ENCODE peak calls at places on chromosomes 2 and 18, in ten cellular contexts. One of them, this sample, is unnamed. For H3K4me1, the result is how much of the 10 kb centered on the place peaks cover.

GRCh38 chr2:42141687-42142475 is 27.3 kb upstream of the EML4 start:
- DNase-seq in right cardiac atrium: peak
- DNase-seq in left ventricle myocardium inferior: peak
- DNase-seq in endodermal cell: peak
- DNase-seq in GM23338: peak
- DNase-seq in CD4-positive, CD25-positive, alpha-beta regulatory T cell: no peak
- DNase-seq in H9: peak
- DNase-seq in psoas muscle: no peak
- DNase-seq in HepG2: peak
- DNase-seq in thoracic aorta: no peak
- DNase-seq in this sample: no peak

GRCh38 chr2:232389327-232389726 is 10.8 kb downstream of the ALPP start:
- DNase-seq in right cardiac atrium: no peak
- DNase-seq in left ventricle myocardium inferior: no peak
- DNase-seq in endodermal cell: no peak
- DNase-seq in GM23338: no peak
- DNase-seq in CD4-positive, CD25-positive, alpha-beta regulatory T cell: no peak
- DNase-seq in H9: no peak
- DNase-seq in psoas muscle: no peak
- DNase-seq in HepG2: no peak
- DNase-seq in thoracic aorta: no peak
- DNase-seq in this sample: no peak

GRCh38 chr18:59704146-59704545 is 6.9 kb upstream of the CCBE1 start:
- DNase-seq in right cardiac atrium: no peak
- DNase-seq in left ventricle myocardium inferior: no peak
- DNase-seq in endodermal cell: no peak
- DNase-seq in GM23338: no peak
- DNase-seq in CD4-positive, CD25-positive, alpha-beta regulatory T cell: no peak
- DNase-seq in H9: no peak
- DNase-seq in psoas muscle: no peak
- DNase-seq in HepG2: no peak
- DNase-seq in thoracic aorta: no peak
- DNase-seq in this sample: peak

GRCh38 chr2:212730994-212731393 is 192.4 kb upstream of the ERBB4 start:
- DNase-seq in right cardiac atrium: no peak
- DNase-seq in left ventricle myocardium inferior: no peak
- DNase-seq in endodermal cell: no peak
- DNase-seq in GM23338: no peak
- DNase-seq in CD4-positive, CD25-positive, alpha-beta regulatory T cell: no peak
- DNase-seq in H9: no peak
- DNase-seq in psoas muscle: no peak
- DNase-seq in HepG2: no peak
- DNase-seq in thoracic aorta: no peak
- DNase-seq in this sample: no peak

GRCh38 chr2:42376758-42377157 is 15.7 kb upstream of the COX7A2L start:
- DNase-seq in right cardiac atrium: no peak
- DNase-seq in left ventricle myocardium inferior: no peak
- DNase-seq in endodermal cell: no peak
- DNase-seq in GM23338: no peak
- DNase-seq in CD4-positive, CD25-positive, alpha-beta regulatory T cell: no peak
- DNase-seq in H9: no peak
- DNase-seq in psoas muscle: no peak
- DNase-seq in HepG2: no peak
- DNase-seq in thoracic aorta: no peak
- DNase-seq in this sample: no peak

GRCh38 chr2:149733936-149734685 is 146.5 kb upstream of the MMADHC start:
- DNase-seq in right cardiac atrium: no peak
- DNase-seq in left ventricle myocardium inferior: no peak
- DNase-seq in endodermal cell: no peak
- DNase-seq in GM23338: peak
- DNase-seq in CD4-positive, CD25-positive, alpha-beta regulatory T cell: no peak
- DNase-seq in H9: no peak
- DNase-seq in psoas muscle: no peak
- DNase-seq in HepG2: no peak
- DNase-seq in thoracic aorta: no peak
- DNase-seq in this sample: peak

GRCh38 chr2:66495788-66496640 is 61.1 kb downstream of the MEIS1 start:
- DNase-seq in right cardiac atrium: peak
- DNase-seq in left ventricle myocardium inferior: peak
- DNase-seq in endodermal cell: peak
- DNase-seq in GM23338: peak
- DNase-seq in CD4-positive, CD25-positive, alpha-beta regulatory T cell: no peak
- DNase-seq in H9: peak
- DNase-seq in psoas muscle: peak
- DNase-seq in HepG2: peak
- DNase-seq in thoracic aorta: peak
- DNase-seq in this sample: peak

GRCh38 chr2:230987137-230988020 is 8.5 kb upstream of the SPATA3 start:
- DNase-seq in right cardiac atrium: peak
- DNase-seq in left ventricle myocardium inferior: peak
- DNase-seq in endodermal cell: peak
- DNase-seq in GM23338: peak
- DNase-seq in CD4-positive, CD25-positive, alpha-beta regulatory T cell: peak
- DNase-seq in H9: peak
- DNase-seq in psoas muscle: peak
- DNase-seq in HepG2: peak
- DNase-seq in thoracic aorta: no peak
- DNase-seq in this sample: peak

GRCh38 chr2:235917506-235917905 is 250.7 kb downstream of the GBX2 start:
- DNase-seq in right cardiac atrium: no peak
- DNase-seq in left ventricle myocardium inferior: no peak
- DNase-seq in endodermal cell: peak
- DNase-seq in GM23338: no peak
- DNase-seq in CD4-positive, CD25-positive, alpha-beta regulatory T cell: no peak
- DNase-seq in H9: no peak
- DNase-seq in psoas muscle: no peak
- DNase-seq in HepG2: no peak
- DNase-seq in thoracic aorta: no peak
- DNase-seq in this sample: no peak

GRCh38 chr2:2686228-2686627 is 355.2 kb upstream of the MYT1L start:
- DNase-seq in right cardiac atrium: no peak
- DNase-seq in left ventricle myocardium inferior: no peak
- DNase-seq in endodermal cell: no peak
- DNase-seq in GM23338: no peak
- DNase-seq in CD4-positive, CD25-positive, alpha-beta regulatory T cell: no peak
- DNase-seq in H9: no peak
- DNase-seq in psoas muscle: no peak
- DNase-seq in HepG2: no peak
- DNase-seq in thoracic aorta: no peak
- DNase-seq in this sample: no peak

GRCh38 chr2:20434588-20435294 is 12.1 kb upstream of the RHOB start:
- DNase-seq in right cardiac atrium: no peak
- DNase-seq in left ventricle myocardium inferior: no peak
- DNase-seq in endodermal cell: no peak
- DNase-seq in GM23338: no peak
- DNase-seq in CD4-positive, CD25-positive, alpha-beta regulatory T cell: no peak
- DNase-seq in H9: no peak
- DNase-seq in psoas muscle: no peak
- DNase-seq in HepG2: no peak
- DNase-seq in thoracic aorta: no peak
- DNase-seq in this sample: no peak

GRCh38 chr2:218871345-218872302 is 9.0 kb upstream of the WNT10A start:
- DNase-seq in right cardiac atrium: no peak
- DNase-seq in left ventricle myocardium inferior: no peak
- DNase-seq in endodermal cell: peak
- DNase-seq in GM23338: no peak
- DNase-seq in CD4-positive, CD25-positive, alpha-beta regulatory T cell: peak
- DNase-seq in H9: no peak
- DNase-seq in psoas muscle: no peak
- DNase-seq in HepG2: no peak
- DNase-seq in thoracic aorta: no peak
- DNase-seq in this sample: no peak

GRCh38 chr2:167550448-167550847 is 662.2 kb downstream of the XIRP2 start:
- DNase-seq in right cardiac atrium: no peak
- DNase-seq in left ventricle myocardium inferior: no peak
- DNase-seq in endodermal cell: no peak
- DNase-seq in GM23338: peak
- DNase-seq in CD4-positive, CD25-positive, alpha-beta regulatory T cell: no peak
- DNase-seq in H9: no peak
- DNase-seq in psoas muscle: no peak
- DNase-seq in HepG2: peak
- DNase-seq in thoracic aorta: no peak
- DNase-seq in this sample: no peak

GRCh38 chr2:6971502-6971901 is 54.3 kb downstream of the RNF144A start:
- DNase-seq in right cardiac atrium: no peak
- DNase-seq in left ventricle myocardium inferior: no peak
- DNase-seq in endodermal cell: peak
- DNase-seq in GM23338: no peak
- DNase-seq in CD4-positive, CD25-positive, alpha-beta regulatory T cell: no peak
- DNase-seq in H9: no peak
- DNase-seq in psoas muscle: no peak
- DNase-seq in HepG2: no peak
- DNase-seq in thoracic aorta: no peak
- DNase-seq in this sample: no peak

GRCh38 chr18:59898609-59899297 is 1.0 kb upstream of the PMAIP1 start:
- DNase-seq in right cardiac atrium: no peak
- DNase-seq in left ventricle myocardium inferior: no peak
- DNase-seq in endodermal cell: peak
- DNase-seq in GM23338: no peak
- DNase-seq in CD4-positive, CD25-positive, alpha-beta regulatory T cell: no peak
- DNase-seq in H9: peak
- DNase-seq in psoas muscle: no peak
- DNase-seq in HepG2: no peak
- DNase-seq in thoracic aorta: no peak
- DNase-seq in this sample: no peak

GRCh38 chr2:219118504-219118903 is 42.1 kb downstream of the NHEJ1 start:
- DNase-seq in right cardiac atrium: peak
- DNase-seq in left ventricle myocardium inferior: peak
- DNase-seq in endodermal cell: no peak
- DNase-seq in GM23338: no peak
- DNase-seq in CD4-positive, CD25-positive, alpha-beta regulatory T cell: no peak
- DNase-seq in H9: no peak
- DNase-seq in psoas muscle: no peak
- DNase-seq in HepG2: no peak
- DNase-seq in thoracic aorta: no peak
- DNase-seq in this sample: no peak

GRCh38 chr18:70363861-70364260 is 75.0 kb downstream of the SOCS6 start:
- DNase-seq in right cardiac atrium: no peak
- DNase-seq in left ventricle myocardium inferior: no peak
- DNase-seq in endodermal cell: no peak
- DNase-seq in GM23338: no peak
- DNase-seq in CD4-positive, CD25-positive, alpha-beta regulatory T cell: no peak
- DNase-seq in H9: no peak
- DNase-seq in psoas muscle: no peak
- DNase-seq in HepG2: peak
- DNase-seq in thoracic aorta: no peak
- DNase-seq in this sample: peak

GRCh38 chr18:57759650-57760049 is 43.5 kb downstream of the ATP8B1 start:
- DNase-seq in right cardiac atrium: no peak
- DNase-seq in left ventricle myocardium inferior: no peak
- DNase-seq in endodermal cell: no peak
- DNase-seq in GM23338: no peak
- DNase-seq in CD4-positive, CD25-positive, alpha-beta regulatory T cell: no peak
- DNase-seq in H9: no peak
- DNase-seq in psoas muscle: no peak
- DNase-seq in HepG2: no peak
- DNase-seq in thoracic aorta: no peak
- DNase-seq in this sample: no peak

GRCh38 chr2:5748941-5749731 is 57.0 kb downstream of the SOX11 start:
- DNase-seq in right cardiac atrium: peak
- DNase-seq in left ventricle myocardium inferior: peak
- DNase-seq in endodermal cell: no peak
- DNase-seq in GM23338: no peak
- DNase-seq in CD4-positive, CD25-positive, alpha-beta regulatory T cell: no peak
- DNase-seq in H9: no peak
- DNase-seq in psoas muscle: no peak
- DNase-seq in HepG2: no peak
- DNase-seq in thoracic aorta: no peak
- DNase-seq in this sample: no peak
- H3K27ac ChIP-seq in right cardiac atrium: no peak
- H3K27ac ChIP-seq in left ventricle myocardium inferior: no peak
- H3K27ac ChIP-seq in endodermal cell: no peak
- H3K27ac ChIP-seq in GM23338: no peak
- H3K27ac ChIP-seq in CD4-positive, CD25-positive, alpha-beta regulatory T cell: no peak
- H3K27ac ChIP-seq in H9: no peak
- H3K27ac ChIP-seq in psoas muscle: no peak
- H3K27ac ChIP-seq in HepG2: no peak
- H3K27ac ChIP-seq in thoracic aorta: no peak
- H3K27ac ChIP-seq in this sample: no peak

DNA sequence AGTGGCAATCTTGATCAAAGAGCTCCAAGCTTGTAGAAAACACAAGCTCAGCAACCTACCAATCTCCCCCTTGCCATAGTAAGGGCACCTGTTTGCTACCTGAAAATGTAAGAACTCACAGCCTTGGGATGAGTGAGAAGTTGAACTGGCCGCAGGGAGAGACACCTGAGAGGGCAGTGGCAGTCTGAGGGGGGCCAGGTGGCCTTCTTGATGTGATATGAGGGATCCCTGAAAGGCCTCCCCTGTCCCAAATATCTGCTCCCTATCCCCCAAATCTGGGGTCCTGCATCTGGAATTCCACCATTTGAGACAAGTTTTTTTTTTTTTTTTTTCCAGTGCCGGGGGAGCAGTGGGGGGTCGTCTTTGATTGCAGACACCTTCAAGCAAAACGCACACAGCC is 230.2 kb upstream of the SMAD2 start:
- DNase-seq in right cardiac atrium: no peak
- DNase-seq in left ventricle myocardium inferior: no peak
- DNase-seq in endodermal cell: no peak
- DNase-seq in GM23338: no peak
- DNase-seq in CD4-positive, CD25-positive, alpha-beta regulatory T cell: no peak
- DNase-seq in H9: no peak
- DNase-seq in psoas muscle: no peak
- DNase-seq in HepG2: no peak
- DNase-seq in thoracic aorta: no peak
- DNase-seq in this sample: no peak
- H3K4me1 ChIP-seq in right cardiac atrium: under half
- H3K4me1 ChIP-seq in left ventricle myocardium inferior: under half
- H3K4me1 ChIP-seq in endodermal cell: under half
- H3K4me1 ChIP-seq in GM23338: under half
- H3K4me1 ChIP-seq in CD4-positive, CD25-positive, alpha-beta regulatory T cell: under half
- H3K4me1 ChIP-seq in H9: under half
- H3K4me1 ChIP-seq in psoas muscle: under half
- H3K4me1 ChIP-seq in HepG2: half or more
- H3K4me1 ChIP-seq in thoracic aorta: under half
- H3K4me1 ChIP-seq in this sample: under half

DNA sequence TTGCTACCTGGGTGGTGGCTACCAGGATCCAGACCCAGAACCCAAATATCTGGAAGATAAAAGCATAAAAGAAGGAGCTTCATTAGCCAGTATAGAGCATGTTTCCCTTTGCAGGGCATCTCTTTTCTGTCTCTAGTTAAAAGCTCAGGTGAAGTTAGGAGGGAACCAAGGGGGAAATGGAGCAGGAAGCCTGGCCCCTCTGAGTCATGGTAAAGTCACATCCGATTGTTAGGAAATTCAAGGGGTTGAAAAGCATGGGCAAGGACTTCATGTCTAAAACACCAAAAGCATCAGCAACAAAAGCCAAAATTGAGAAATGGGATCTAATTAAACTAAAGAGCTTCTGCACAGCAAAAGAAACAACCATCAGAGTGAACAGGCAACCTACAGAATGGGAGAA is 126.9 kb downstream of the RPIA start:
- DNase-seq in right cardiac atrium: no peak
- DNase-seq in left ventricle myocardium inferior: no peak
- DNase-seq in endodermal cell: no peak
- DNase-seq in GM23338: no peak
- DNase-seq in CD4-positive, CD25-positive, alpha-beta regulatory T cell: no peak
- DNase-seq in H9: no peak
- DNase-seq in psoas muscle: no peak
- DNase-seq in HepG2: no peak
- DNase-seq in thoracic aorta: no peak
- DNase-seq in this sample: no peak
- H3K27ac ChIP-seq in right cardiac atrium: no peak
- H3K27ac ChIP-seq in left ventricle myocardium inferior: no peak
- H3K27ac ChIP-seq in endodermal cell: no peak
- H3K27ac ChIP-seq in GM23338: no peak
- H3K27ac ChIP-seq in CD4-positive, CD25-positive, alpha-beta regulatory T cell: no peak
- H3K27ac ChIP-seq in H9: no peak
- H3K27ac ChIP-seq in psoas muscle: no peak
- H3K27ac ChIP-seq in HepG2: no peak
- H3K27ac ChIP-seq in thoracic aorta: no peak
- H3K27ac ChIP-seq in this sample: no peak

GRCh38 chr2:121362776-121363175 is 77.8 kb upstream of the TFCP2L1 start:
- DNase-seq in right cardiac atrium: no peak
- DNase-seq in left ventricle myocardium inferior: no peak
- DNase-seq in endodermal cell: no peak
- DNase-seq in GM23338: no peak
- DNase-seq in CD4-positive, CD25-positive, alpha-beta regulatory T cell: no peak
- DNase-seq in H9: no peak
- DNase-seq in psoas muscle: no peak
- DNase-seq in HepG2: no peak
- DNase-seq in thoracic aorta: no peak
- DNase-seq in this sample: no peak
- H3K4me1 ChIP-seq in right cardiac atrium: under half
- H3K4me1 ChIP-seq in left ventricle myocardium inferior: half or more
- H3K4me1 ChIP-seq in endodermal cell: under half
- H3K4me1 ChIP-seq in GM23338: under half
- H3K4me1 ChIP-seq in CD4-positive, CD25-positive, alpha-beta regulatory T cell: under half
- H3K4me1 ChIP-seq in H9: under half
- H3K4me1 ChIP-seq in psoas muscle: under half
- H3K4me1 ChIP-seq in HepG2: under half
- H3K4me1 ChIP-seq in thoracic aorta: half or more
- H3K4me1 ChIP-seq in this sample: under half